ENCODE peak calls at places on chromosomes 13 and 19, in ten cellular contexts. E is iPS-NIHi11; U is activated CD4-positive, alpha-beta T cell treated with anti-CD3 and anti-CD28 coated beads for 36 hours; B is RPMI7951; Z is stimulated activated naive CD4-positive, alpha-beta T cell; N is NCI-H2081; P is fibroblast of villous mesenchyme; W is activated B cell treated with CpG ODN at 0.5 μM for 24 hours; J is Daoy; L is NCI-H1930. X is an unnamed sample.

GRCh38 chr19:686589-687297 is 8.5 kb downstream of the PRSS57 start:
- DNase-seq in E (no peak), U (no peak), B (no peak), Z (no peak), N (no peak), P (no peak), W (no peak), J (no peak), L (no peak), X (no peak)

GRCh38 chr19:53424968-53425597 is 6.7 kb upstream of the ZNF761 start:
- DNase-seq in E (peak; percentile 69), U (peak; percentile 84), B (peak; percentile 62), Z (peak; percentile 27), N (peak; percentile 24), P (peak; percentile 77), W (peak; percentile 31), J (peak; percentile 64), L (peak; percentile 62), X (peak; percentile 50)

GRCh38 chr13:81116461-81117282 is 775.7 kb upstream of the SPRY2 start:
- DNase-seq in E (no peak), U (no peak), B (no peak), Z (no peak), N (no peak), P (no peak), W (no peak), J (no peak), L (no peak), X (peak; percentile 10)

GRCh38 chr19:16495982-16496612 is at the start of the genes C19orf44 and CALR3:
- DNase-seq in E (peak; percentile 97), U (peak; percentile 99), B (peak; percentile 99), Z (peak; percentile 94), N (peak; percentile 98), P (peak; percentile 99), W (peak; percentile 94), J (peak; percentile 100), L (peak; percentile 92), X (peak; percentile 99)

GRCh38 chr13:85608255-85608829 is 190.9 kb downstream of the SLITRK6 start:
- DNase-seq in E (peak; percentile 5), U (no peak), B (no peak), Z (no peak), N (no peak), P (no peak), W (no peak), J (no peak), L (no peak), X (no peak)

GRCh38 chr19:4851551-4852290 is 15.7 kb downstream of the PLIN3 start:
- DNase-seq in E (peak; percentile 92), U (peak; percentile 86), B (peak; percentile 49), Z (peak; percentile 44), N (no peak), P (peak; percentile 43), W (peak; percentile 77), J (peak; percentile 78), L (peak; percentile 48), X (peak; percentile 59)

GRCh38 chr13:72530471-72530870 is 197.0 kb downstream of the MZT1 start:
- DNase-seq in E (no peak), U (no peak), B (no peak), Z (no peak), N (no peak), P (no peak), W (no peak), J (no peak), L (no peak), X (no peak)

GRCh38 chr13:21568854-21569253 is 35.1 kb downstream of the MICU2 start:
- DNase-seq in E (no peak), U (no peak), B (no peak), Z (no peak), N (no peak), P (no peak), W (no peak), J (no peak), L (no peak), X (no peak)

GRCh38 chr13:99970761-99971575 is 599 bp downstream of the ZIC5 start:
- DNase-seq in E (peak; percentile 64), U (no peak), B (no peak), Z (no peak), N (peak; percentile 71), P (no peak), W (no peak), J (peak; percentile 55), L (peak; percentile 31), X (no peak)

GRCh38 chr19:738509-739128 is 12.3 kb upstream of the MISP start:
- DNase-seq in E (no peak), U (no peak), B (no peak), Z (no peak), N (no peak), P (no peak), W (no peak), J (no peak), L (no peak), X (no peak)

X was measured in mesenchymal stem cell.